ENCODE peak calls at places on chromosome 14, in five cellular contexts. D is foreskin fibroblast, W is T-helper 17 cell, N is AML-193, P is hepatocyte. K is an unnamed sample.

GRCh38 chr14:76574416-76574815 is 186.9 kb upstream of the VASH1 start:
- DNase-seq in P (no peak), W (no peak), N (no peak), D (no peak), K (no peak)

GRCh38 chr14:22096511-22096890 is 422.9 kb upstream of the OR4E1 start:
- DNase-seq in D (no peak), W (no peak), P (no peak), N (no peak), K (no peak)

GRCh38 chr14:29584992-29585391 is 342.7 kb downstream of the PRKD1 start:
- DNase-seq in P (peak; percentile 70), N (no peak), W (no peak), D (peak; percentile 91), K (no peak)

GRCh38 chr14:105348169-105348944 is 33.8 kb downstream of the PACS2 start:
- DNase-seq in N (no peak), P (no peak), W (no peak), D (no peak), K (no peak)

GRCh38 chr14:104882991-104883660 is 18.1 kb downstream of the CEP170B start:
- DNase-seq in W (no peak), D (no peak), P (no peak), N (no peak), K (no peak)

GRCh38 chr14:76997257-76997970 is 31.1 kb downstream of the IRF2BPL start:
- DNase-seq in D (peak; percentile 47), W (no peak), P (no peak), N (no peak), K (no peak)

GRCh38 chr14:77347746-77348145 is 26.9 kb downstream of the GSTZ1 start:
- DNase-seq in N (peak; percentile 58), P (no peak), D (no peak), W (no peak), K (no peak)

GRCh38 chr14:68172664-68173063 is 353.1 kb downstream of the RAD51B start:
- DNase-seq in W (no peak), D (peak; percentile 42), P (peak; percentile 63), N (no peak), K (no peak)

GRCh38 chr14:97798204-97798603 is 1001.0 kb downstream of the VRK1 start:
- DNase-seq in W (no peak), D (no peak), P (no peak), N (no peak), K (no peak)

GRCh38 chr14:54000341-54000811 is 43.8 kb upstream of the BMP4 start:
- DNase-seq in N (no peak), W (no peak), D (peak; percentile 57), P (no peak), K (no peak)

GRCh38 chr14:22843123-22843925 is 6.9 kb downstream of the MMP14 start:
- DNase-seq in P (no peak), D (no peak), W (no peak), N (no peak), K (no peak)

GRCh38 chr14:36105401-36105800 is 71.1 kb downstream of the PTCSC3 start:
- DNase-seq in W (no peak), P (peak; percentile 9), D (no peak), N (no peak), K (no peak)

GRCh38 chr14:102591372-102591943 is 991 bp upstream of the RCOR1 start:
- DNase-seq in N (no peak), D (peak; percentile 57), W (peak; percentile 13), P (peak; percentile 56), K (peak; percentile 7)

GRCh38 chr14:67513631-67514108 is 19.4 kb upstream of the PLEKHH1 start:
- DNase-seq in D (no peak), P (peak; percentile 61), W (no peak), N (no peak), K (no peak)

GRCh38 chr14:64464695-64465094 is 604 bp upstream of the AKAP5 start:
- DNase-seq in N (no peak), W (no peak), D (no peak), P (no peak), K (no peak)

GRCh38 chr14:92039073-92039719 is 663 bp downstream of the TRIP11 start:
- DNase-seq in P (peak; percentile 78), D (peak; percentile 59), N (peak; percentile 9), W (no peak), K (no peak)

GRCh38 chr14:34014936-34015335 is 64.1 kb upstream of the EGLN3 start:
- DNase-seq in D (no peak), W (no peak), N (no peak), P (no peak), K (no peak)

GRCh38 chr14:63632932-63633514 is 8.6 kb downstream of the WDR89 start:
- DNase-seq in N (peak; percentile 57), D (peak; percentile 50), P (peak; percentile 24), W (no peak), K (no peak)

GRCh38 chr14:65356327-65356836 is 56.1 kb upstream of the FUT8 start:
- DNase-seq in P (peak; percentile 54), D (peak; percentile 79), N (no peak), W (no peak), K (no peak)

GRCh38 chr14:103856105-103856504 is 8.7 kb upstream of the PPP1R13B start:
- DNase-seq in D (no peak), W (no peak), P (no peak), N (no peak), K (no peak)

GRCh38 chr14:101965145-101965531 is 765 bp downstream of the DYNC1H1 start:
- DNase-seq in P (peak; percentile 83), W (peak; percentile 36), D (peak; percentile 75), N (peak; percentile 24), K (peak; percentile 33)

GRCh38 chr14:70934502-70935134 is 27.4 kb downstream of the PCNX1 start:
- DNase-seq in N (no peak), W (no peak), D (peak; percentile 41), P (peak; percentile 38), K (no peak)

GRCh38 chr14:69652942-69653680 is 41.7 kb downstream of the SUSD6 start:
- DNase-seq in D (no peak), N (peak; percentile 92), P (no peak), W (no peak), K (no peak)

GRCh38 chr14:39229601-39230110 is 4.1 kb upstream of the MIA2 start:
- DNase-seq in W (no peak), P (no peak), N (no peak), D (no peak), K (no peak)

GRCh38 chr14:99590746-99591555 is 13.1 kb downstream of the CCDC85C start:
- DNase-seq in N (no peak), P (no peak), W (no peak), D (peak; percentile 36), K (no peak)